ENCODE peak calls at places on chromosomes 7 and 10, in eight cellular contexts. J, R, Y, K, X, C, S and L are unnamed samples.

GRCh38 chr10:20466731-20467130 is 430.4 kb downstream of the NEBL start:
- DNase-seq in J (no peak), R (no peak), Y (no peak), K (no peak), X (no peak), C (no peak), S (no peak), L (no peak)

GRCh38 chr7:20328027-20328426 is 2.7 kb upstream of the ITGB8 start:
- DNase-seq in J (no peak), R (no peak), Y (no peak), K (no peak), X (no peak), C (no peak), S (no peak), L (no peak)

GRCh38 chr10:132058111-132058745 is 7.5 kb upstream of the JAKMIP3 start:
- DNase-seq in J (no peak), R (no peak), Y (no peak), K (no peak), X (no peak), C (no peak), S (no peak), L (no peak)

GRCh38 chr7:106112972-106113421 is 885 bp upstream of the SYPL1 start:
- DNase-seq in J (peak), R (no peak), Y (no peak), K (no peak), X (no peak), C (no peak), S (no peak), L (no peak)

GRCh38 chr10:98528166-98528784 is 81.5 kb upstream of the HPS1 start:
- DNase-seq in J (no peak), R (no peak), Y (no peak), K (no peak), X (no peak), C (peak), S (peak), L (no peak)

GRCh38 chr7:44163591-44163990 is 22.5 kb upstream of the MYL7 start:
- DNase-seq in J (peak), R (no peak), Y (no peak), K (no peak), X (no peak), C (no peak), S (peak), L (peak)

GRCh38 chr7:21253740-21254687 is 173.9 kb upstream of the SP4 start:
- DNase-seq in J (peak), R (no peak), Y (no peak), K (peak), X (peak), C (peak), S (peak), L (peak)

GRCh38 chr10:123529146-123529760 is 136.9 kb upstream of the GPR26 start:
- DNase-seq in J (peak), R (no peak), Y (peak), K (no peak), X (no peak), C (no peak), S (no peak), L (no peak)

GRCh38 chr7:114182837-114183236 is 231.8 kb upstream of the FOXP2 start:
- DNase-seq in J (no peak), R (no peak), Y (no peak), K (no peak), X (no peak), C (no peak), S (no peak), L (peak)

GRCh38 chr7:129017933-129018538 is 36.9 kb downstream of the TNPO3 start:
- DNase-seq in J (no peak), R (no peak), Y (no peak), K (no peak), X (no peak), C (no peak), S (no peak), L (no peak)

GRCh38 chr7:93043393-93043985 is 74.3 kb downstream of the SAMD9 start:
- DNase-seq in J (peak), R (no peak), Y (peak), K (no peak), X (no peak), C (peak), S (peak), L (peak)

GRCh38 chr10:121096617-121097431 is 245.7 kb downstream of the WDR11 start:
- DNase-seq in J (peak), R (no peak), Y (peak), K (peak), X (no peak), C (no peak), S (no peak), L (no peak)

GRCh38 chr10:22043327-22043633 is 39.8 kb upstream of the DNAJC1 start:
- DNase-seq in J (no peak), R (no peak), Y (no peak), K (no peak), X (no peak), C (no peak), S (no peak), L (no peak)

GRCh38 chr10:111354859-111355258 is 278.0 kb downstream of the ADRA2A start:
- DNase-seq in J (no peak), R (no peak), Y (no peak), K (no peak), X (no peak), C (no peak), S (no peak), L (no peak)

GRCh38 chr7:107939472-107940145 is 48.6 kb downstream of the DLD start:
- DNase-seq in J (no peak), R (peak), Y (no peak), K (no peak), X (peak), C (no peak), S (peak), L (peak)

GRCh38 chr10:123998197-123999141 is 94.9 kb downstream of the CHST15 start:
- DNase-seq in J (no peak), R (no peak), Y (peak), K (no peak), X (no peak), C (no peak), S (no peak), L (no peak)

GRCh38 chr7:85693326-85693725 is 506.5 kb upstream of the SEMA3D start:
- DNase-seq in J (no peak), R (no peak), Y (no peak), K (no peak), X (no peak), C (no peak), S (no peak), L (no peak)

GRCh38 chr10:89810908-89811515 is 109.6 kb downstream of the KIF20B start:
- DNase-seq in J (no peak), R (no peak), Y (no peak), K (no peak), X (no peak), C (no peak), S (no peak), L (no peak)

GRCh38 chr7:7869036-7869435 is 99.6 kb upstream of the GLCCI1 start:
- DNase-seq in J (no peak), R (no peak), Y (no peak), K (no peak), X (no peak), C (no peak), S (no peak), L (peak)

GRCh38 chr10:124174673-124175645 is 81.6 kb upstream of the CHST15 start:
- DNase-seq in J (no peak), R (no peak), Y (peak), K (no peak), X (no peak), C (no peak), S (peak), L (no peak)

GRCh38 chr7:140506788-140507464 is 27.6 kb upstream of the MKRN1 start:
- DNase-seq in J (peak), R (no peak), Y (peak), K (peak), X (peak), C (no peak), S (peak), L (peak)

GRCh38 chr10:22600516-22600915 is 113.9 kb downstream of the PIP4K2A start:
- DNase-seq in J (no peak), R (no peak), Y (no peak), K (no peak), X (no peak), C (no peak), S (no peak), L (no peak)

GRCh38 chr7:76338298-76339084 is 20.3 kb downstream of the YWHAG start:
- DNase-seq in J (no peak), R (no peak), Y (no peak), K (no peak), X (no peak), C (no peak), S (no peak), L (peak)

GRCh38 chr7:48250441-48250951 is 79.2 kb downstream of the ABCA13 start:
- DNase-seq in J (no peak), R (no peak), Y (no peak), K (no peak), X (no peak), C (no peak), S (no peak), L (peak)

GRCh38 chr10:126153686-126154628 is 234.3 kb downstream of the ADAM12 start:
- DNase-seq in J (peak), R (no peak), Y (peak), K (no peak), X (no peak), C (no peak), S (no peak), L (peak)

GRCh38 chr10:127877116-127877515 is 15.6 kb downstream of the CLRN3 start:
- DNase-seq in J (no peak), R (no peak), Y (peak), K (no peak), X (no peak), C (no peak), S (no peak), L (no peak)

GRCh38 chr10:36455481-36456119 is 669.8 kb upstream of the ANKRD30A start:
- DNase-seq in J (no peak), R (no peak), Y (no peak), K (no peak), X (no peak), C (no peak), S (no peak), L (peak)

GRCh38 chr7:157581740-157582139 is 244.9 kb downstream of the DNAJB6 start:
- DNase-seq in J (no peak), R (no peak), Y (no peak), K (no peak), X (no peak), C (no peak), S (no peak), L (no peak)

GRCh38 chr7:18995811-18996400 is 121.5 kb downstream of the TWIST1 start:
- DNase-seq in J (no peak), R (no peak), Y (no peak), K (no peak), X (no peak), C (no peak), S (no peak), L (no peak)

GRCh38 chr7:26090927-26091519 is 61.0 kb upstream of the NFE2L3 start:
- DNase-seq in J (no peak), R (no peak), Y (no peak), K (no peak), X (no peak), C (no peak), S (peak), L (peak)

GRCh38 chr10:50275650-50276235 is 24.4 kb upstream of the ASAH2 start:
- DNase-seq in J (peak), R (no peak), Y (no peak), K (peak), X (peak), C (peak), S (peak), L (peak)

GRCh38 chr7:100799037-100799896 is 28.1 kb downstream of the EPHB4 start:
- DNase-seq in J (peak), R (no peak), Y (no peak), K (peak), X (peak), C (peak), S (peak), L (peak)

GRCh38 chr7:46996972-46997371 is 584.9 kb downstream of the TNS3 start:
- DNase-seq in J (no peak), R (no peak), Y (no peak), K (peak), X (no peak), C (no peak), S (no peak), L (peak)

GRCh38 chr10:1104971-1105370 is 48.8 kb downstream of the WDR37 start:
- DNase-seq in J (no peak), R (no peak), Y (no peak), K (no peak), X (no peak), C (no peak), S (no peak), L (no peak)

GRCh38 chr7:109331423-109331822 is 761.7 kb downstream of the DNAJB9 start:
- DNase-seq in J (no peak), R (no peak), Y (no peak), K (no peak), X (no peak), C (no peak), S (no peak), L (no peak)

DNA sequence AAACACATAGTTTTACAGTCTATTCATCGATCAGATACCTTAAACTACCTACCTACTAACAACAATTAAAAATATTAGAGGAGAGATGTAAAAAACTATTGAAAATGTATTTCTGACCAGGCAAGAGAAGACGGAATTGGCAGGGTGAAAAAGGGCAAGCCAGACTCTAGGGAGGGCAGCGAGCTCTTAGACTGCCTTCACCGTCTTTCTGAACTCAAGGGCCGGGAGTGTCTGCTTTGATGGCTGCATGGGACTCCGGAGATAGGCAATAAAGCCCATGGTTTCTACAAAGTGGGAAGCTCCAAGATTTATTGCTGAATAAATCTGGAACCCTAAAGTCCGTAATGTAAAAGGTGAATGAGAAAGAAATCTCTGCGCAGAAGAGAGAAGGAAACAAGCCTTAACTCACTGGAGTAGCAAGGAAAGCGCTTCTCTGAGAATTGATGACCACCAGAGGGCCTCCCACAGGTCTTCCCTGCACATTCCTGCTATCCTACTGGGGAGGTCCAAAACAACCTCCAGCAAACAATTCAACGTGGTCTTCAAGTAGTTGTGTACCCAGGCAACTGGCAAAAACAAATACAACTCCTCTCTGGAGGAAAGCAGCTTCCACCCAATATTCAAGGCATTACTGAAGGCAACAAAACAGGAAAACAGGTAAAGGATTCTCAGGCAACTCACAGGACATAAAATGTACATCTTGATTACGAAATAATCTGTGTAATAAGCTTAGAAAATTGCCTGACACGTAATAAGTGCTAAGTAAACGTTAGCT is 181.3 kb downstream of the SDK1 start:
- DNase-seq in J (peak), R (no peak), Y (no peak), K (peak), X (peak), C (peak), S (no peak), L (peak)
- TF ChIP-seq CTCF in J (peak), R (no peak), Y (peak), K (peak), X (peak), C (peak), S (peak), L (peak)

GRCh38 chr7:123624527-123625183 is 23.0 kb downstream of the ASB15 start:
- DNase-seq in J (peak), R (no peak), Y (no peak), K (peak), X (peak), C (peak), S (peak), L (no peak)
- TF ChIP-seq CTCF in J (peak), R (peak), Y (peak), K (peak), X (peak), C (peak), S (peak), L (peak)

GRCh38 chr7:151781161-151781845 is 95.6 kb downstream of the PRKAG2 start:
- DNase-seq in J (no peak), R (no peak), Y (no peak), K (no peak), X (no peak), C (no peak), S (no peak), L (no peak)

GRCh38 chr7:151783958-151784575 is 92.8 kb downstream of the PRKAG2 start:
- DNase-seq in J (no peak), R (no peak), Y (no peak), K (no peak), X (no peak), C (no peak), S (no peak), L (no peak)

GRCh38 chr7:151780626-151781025 is 96.3 kb downstream of the PRKAG2 start:
- DNase-seq in J (no peak), R (no peak), Y (no peak), K (no peak), X (no peak), C (no peak), S (no peak), L (no peak)

GRCh38 chr7:151784843-151785680 is 91.9 kb downstream of the PRKAG2 start:
- DNase-seq in J (no peak), R (no peak), Y (no peak), K (peak), X (no peak), C (no peak), S (no peak), L (no peak)

DNA sequence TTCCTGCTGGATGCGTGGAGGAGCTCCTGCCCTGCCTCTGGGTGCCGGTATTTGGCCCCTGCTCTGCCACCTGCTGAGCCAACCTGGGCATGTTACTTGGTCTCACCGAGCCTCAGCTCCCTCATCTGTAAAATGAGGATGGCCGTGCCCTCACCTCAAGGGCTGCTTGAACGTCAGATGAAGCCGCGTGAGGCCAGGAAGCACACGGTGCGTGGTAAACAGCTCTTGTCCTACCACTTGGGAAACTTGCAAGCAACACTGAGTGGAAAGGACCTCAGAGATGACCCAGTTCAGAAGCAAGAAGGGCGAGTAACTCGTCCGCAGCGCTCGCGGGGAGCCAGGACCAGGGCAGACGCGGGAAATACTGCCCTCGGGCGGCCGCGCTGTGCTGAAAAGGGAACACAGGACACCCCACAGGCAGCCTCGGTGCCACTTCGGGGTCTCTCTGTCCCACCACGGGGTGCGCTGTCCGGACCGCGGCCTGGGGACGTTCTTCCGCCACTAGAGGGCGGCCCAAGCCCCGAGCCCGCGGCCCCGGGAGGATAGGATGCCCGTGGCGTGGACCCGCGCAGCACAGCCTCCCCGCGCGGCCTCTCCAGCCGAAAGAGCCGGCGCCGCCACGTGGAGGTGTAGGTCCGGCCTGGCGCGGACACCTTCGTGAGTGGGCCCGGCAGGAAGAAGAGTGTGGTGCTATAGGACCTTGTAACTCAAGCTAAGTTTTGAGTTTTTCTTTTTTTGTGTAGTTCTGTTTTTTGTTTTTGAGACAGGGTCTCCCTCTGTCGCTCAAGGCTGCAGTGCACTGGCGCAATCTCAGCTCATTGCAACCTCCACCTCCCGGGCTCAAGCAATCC is 94.1 kb downstream of the PRKAG2 start:
- DNase-seq in J (peak), R (no peak), Y (peak), K (peak), X (peak), C (peak), S (peak), L (peak)
- TF ChIP-seq CTCF in J (peak), R (peak), Y (peak), K (peak), X (peak), C (peak), S (peak), L (peak)

DNA sequence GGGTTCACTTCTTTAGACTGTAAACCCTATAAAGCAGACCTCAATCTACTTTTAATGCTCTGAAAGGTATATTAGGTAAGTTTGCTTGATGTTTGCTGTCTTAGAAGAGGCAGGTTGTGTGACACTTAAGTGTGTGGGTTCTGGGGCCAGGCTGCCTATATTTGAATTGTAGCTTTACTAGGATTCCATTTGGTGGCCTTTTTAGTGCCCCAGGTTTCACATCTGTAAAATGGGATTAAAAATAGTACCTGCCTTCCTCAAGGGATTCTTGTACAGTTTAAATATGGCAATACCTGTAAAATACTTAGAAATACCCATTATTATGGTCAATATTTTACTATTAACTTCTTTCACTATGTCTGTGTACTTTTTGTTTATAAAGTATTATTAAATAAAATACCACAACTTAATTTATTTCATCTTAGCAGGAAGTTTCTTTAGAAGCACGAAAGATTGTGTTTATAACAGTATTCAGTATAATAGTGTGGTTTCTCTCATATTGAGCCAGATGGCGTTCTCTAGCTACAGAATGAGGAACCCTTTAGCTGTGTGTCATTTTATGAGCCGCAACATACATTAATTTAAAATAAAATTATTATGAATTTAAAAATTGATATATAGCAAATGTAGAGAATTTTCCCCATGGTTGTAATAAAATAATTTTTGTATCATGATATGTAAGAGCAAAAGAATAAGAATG is 94.2 kb downstream of the CDK14 start:
- DNase-seq in J (no peak), R (no peak), Y (no peak), K (no peak), X (no peak), C (no peak), S (no peak), L (no peak)
- TF ChIP-seq CTCF in J (no peak), R (no peak), Y (peak), K (no peak), X (no peak), C (no peak), S (no peak), L (no peak)